ENCODE peak calls at places on chromosomes 2 and 18, in six cellular contexts. One of them, this sample, is unnamed.

GRCh38 chr2:166516712-166517303 is 22.8 kb upstream of the SCN7A start:
- DNase-seq in HCT116: no peak
- DNase-seq in PC-3: peak
- DNase-seq in neural progenitor cell: peak
- DNase-seq in SK-N-SH: peak
- DNase-seq in MM.1S: peak
- DNase-seq in this sample: peak

GRCh38 chr2:190837991-190838390 is 42.6 kb upstream of the GLS start:
- DNase-seq in HCT116: no peak
- DNase-seq in PC-3: no peak
- DNase-seq in neural progenitor cell: no peak
- DNase-seq in SK-N-SH: no peak
- DNase-seq in MM.1S: no peak
- DNase-seq in this sample: peak

GRCh38 chr2:180705551-180705950 is 274.9 kb upstream of the UBE2E3 start:
- DNase-seq in HCT116: no peak
- DNase-seq in PC-3: no peak
- DNase-seq in neural progenitor cell: no peak
- DNase-seq in SK-N-SH: no peak
- DNase-seq in MM.1S: no peak
- DNase-seq in this sample: peak

GRCh38 chr2:24111407-24111861 is 11.7 kb downstream of the PFN4 start:
- DNase-seq in HCT116: no peak
- DNase-seq in PC-3: peak
- DNase-seq in neural progenitor cell: no peak
- DNase-seq in SK-N-SH: no peak
- DNase-seq in MM.1S: no peak
- DNase-seq in this sample: peak

GRCh38 chr2:95700554-95700953 is 108.8 kb downstream of the TRIM43 start:
- DNase-seq in HCT116: no peak
- DNase-seq in PC-3: no peak
- DNase-seq in neural progenitor cell: no peak
- DNase-seq in SK-N-SH: no peak
- DNase-seq in MM.1S: no peak
- DNase-seq in this sample: no peak

GRCh38 chr2:64325852-64326577 is 127.9 kb upstream of the LGALSL start:
- DNase-seq in HCT116: no peak
- DNase-seq in PC-3: no peak
- DNase-seq in neural progenitor cell: no peak
- DNase-seq in SK-N-SH: no peak
- DNase-seq in MM.1S: peak
- DNase-seq in this sample: no peak

GRCh38 chr18:50282521-50283335 is 1.4 kb upstream of the MBD1 start:
- DNase-seq in HCT116: no peak
- DNase-seq in PC-3: no peak
- DNase-seq in neural progenitor cell: no peak
- DNase-seq in SK-N-SH: no peak
- DNase-seq in MM.1S: no peak
- DNase-seq in this sample: no peak

GRCh38 chr2:62199392-62200125 is 3.6 kb downstream of the B3GNT2 start:
- DNase-seq in HCT116: no peak
- DNase-seq in PC-3: no peak
- DNase-seq in neural progenitor cell: no peak
- DNase-seq in SK-N-SH: no peak
- DNase-seq in MM.1S: no peak
- DNase-seq in this sample: peak

GRCh38 chr2:10029875-10030223 is 13.5 kb upstream of the KLF11 start:
- DNase-seq in HCT116: no peak
- DNase-seq in PC-3: no peak
- DNase-seq in neural progenitor cell: no peak
- DNase-seq in SK-N-SH: no peak
- DNase-seq in MM.1S: no peak
- DNase-seq in this sample: no peak

GRCh38 chr2:201127570-201127969 is 11.6 kb downstream of the CFLAR start:
- DNase-seq in HCT116: no peak
- DNase-seq in PC-3: no peak
- DNase-seq in neural progenitor cell: no peak
- DNase-seq in SK-N-SH: no peak
- DNase-seq in MM.1S: peak
- DNase-seq in this sample: peak

GRCh38 chr2:228747478-228747877 is 523.6 kb downstream of the PID1 start:
- DNase-seq in HCT116: no peak
- DNase-seq in PC-3: peak
- DNase-seq in neural progenitor cell: no peak
- DNase-seq in SK-N-SH: no peak
- DNase-seq in MM.1S: no peak
- DNase-seq in this sample: no peak

GRCh38 chr2:28055325-28055970 is 164.9 kb downstream of the BABAM2 start:
- DNase-seq in HCT116: no peak
- DNase-seq in PC-3: peak
- DNase-seq in neural progenitor cell: no peak
- DNase-seq in SK-N-SH: no peak
- DNase-seq in MM.1S: no peak
- DNase-seq in this sample: peak

GRCh38 chr18:35888329-35888728 is 84.2 kb upstream of the RMP24 start:
- DNase-seq in HCT116: no peak
- DNase-seq in PC-3: no peak
- DNase-seq in neural progenitor cell: no peak
- DNase-seq in SK-N-SH: no peak
- DNase-seq in MM.1S: no peak
- DNase-seq in this sample: no peak

GRCh38 chr2:230360028-230360427 is 33.0 kb downstream of the SP140L start:
- DNase-seq in HCT116: no peak
- DNase-seq in PC-3: peak
- DNase-seq in neural progenitor cell: no peak
- DNase-seq in SK-N-SH: no peak
- DNase-seq in MM.1S: no peak
- DNase-seq in this sample: no peak

GRCh38 chr2:25215948-25216679 is 47.7 kb upstream of the POMC start:
- DNase-seq in HCT116: no peak
- DNase-seq in PC-3: no peak
- DNase-seq in neural progenitor cell: peak
- DNase-seq in SK-N-SH: peak
- DNase-seq in MM.1S: no peak
- DNase-seq in this sample: peak
- H3K9ac ChIP-seq in HCT116: no peak
- H3K9ac ChIP-seq in PC-3: no peak
- H3K9ac ChIP-seq in neural progenitor cell: no peak
- H3K9ac ChIP-seq in SK-N-SH: no peak
- H3K9ac ChIP-seq in MM.1S: no peak
- H3K9ac ChIP-seq in this sample: peak

GRCh38 chr2:15311926-15312325 is 249.2 kb downstream of the NBAS start:
- DNase-seq in HCT116: no peak
- DNase-seq in PC-3: no peak
- DNase-seq in neural progenitor cell: no peak
- DNase-seq in SK-N-SH: no peak
- DNase-seq in MM.1S: no peak
- DNase-seq in this sample: no peak
- TF ChIP-seq EZH2phosphoT487 in HCT116: no peak
- TF ChIP-seq EZH2phosphoT487 in PC-3: no peak
- TF ChIP-seq EZH2phosphoT487 in neural progenitor cell: no peak
- TF ChIP-seq EZH2phosphoT487 in SK-N-SH: no peak
- TF ChIP-seq EZH2phosphoT487 in MM.1S: no peak
- TF ChIP-seq EZH2phosphoT487 in this sample: no peak

DNA sequence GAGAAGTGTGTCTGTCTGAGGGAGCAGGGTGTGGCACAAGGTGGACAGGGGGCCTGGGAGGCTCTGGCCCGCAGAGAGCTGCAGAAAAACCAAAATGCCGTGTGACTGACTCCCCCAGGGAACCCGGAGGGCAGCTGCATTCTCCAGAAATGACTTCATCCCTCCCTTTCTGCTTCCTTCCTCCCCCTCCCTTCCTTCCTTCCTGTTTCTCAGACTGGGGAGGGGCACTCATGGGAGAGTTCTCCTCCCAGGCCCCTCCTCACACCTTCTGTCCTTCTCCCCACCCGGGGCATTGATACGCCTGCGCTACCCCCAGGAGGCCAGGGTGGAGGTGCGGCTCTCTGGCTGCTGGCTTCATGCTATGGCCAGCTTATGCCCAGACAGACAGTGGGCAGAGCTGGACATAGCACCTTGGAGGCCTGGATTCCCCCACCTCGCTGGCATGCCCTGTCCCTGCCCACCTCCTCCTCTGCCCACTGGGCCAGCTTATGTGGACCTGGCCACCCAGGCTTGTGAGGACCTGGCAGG is 8.2 kb upstream of the GPR17 start:
- DNase-seq in HCT116: peak
- DNase-seq in PC-3: peak
- DNase-seq in neural progenitor cell: peak
- DNase-seq in SK-N-SH: no peak
- DNase-seq in MM.1S: no peak
- DNase-seq in this sample: peak
- H3K27ac ChIP-seq in HCT116: no peak
- H3K27ac ChIP-seq in PC-3: peak
- H3K27ac ChIP-seq in neural progenitor cell: no peak
- H3K27ac ChIP-seq in SK-N-SH: no peak
- H3K27ac ChIP-seq in MM.1S: no peak
- H3K27ac ChIP-seq in this sample: peak

DNA sequence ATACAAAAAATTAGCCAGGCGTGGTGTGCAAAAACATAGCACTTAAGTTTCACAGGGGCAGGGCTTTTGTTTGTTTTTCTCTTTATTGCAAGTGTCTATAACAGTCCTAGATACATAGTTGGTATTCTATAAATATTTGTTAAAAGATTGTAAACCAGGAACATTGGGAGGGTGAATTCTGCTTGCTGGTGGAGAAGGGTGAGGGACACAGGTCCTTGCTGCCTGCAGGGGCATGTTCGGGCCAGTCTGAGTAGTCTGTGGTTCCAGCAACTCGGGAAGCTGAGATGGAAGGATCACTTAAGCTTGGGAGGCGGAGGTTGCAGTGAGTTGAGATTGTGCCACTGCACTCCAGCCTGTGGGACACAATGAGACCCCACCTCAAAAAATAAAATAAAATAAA is 53.0 kb downstream of the RPL37A start:
- DNase-seq in HCT116: no peak
- DNase-seq in PC-3: peak
- DNase-seq in neural progenitor cell: no peak
- DNase-seq in SK-N-SH: no peak
- DNase-seq in MM.1S: no peak
- DNase-seq in this sample: no peak
- H3K9ac ChIP-seq in HCT116: no peak
- H3K9ac ChIP-seq in PC-3: no peak
- H3K9ac ChIP-seq in neural progenitor cell: no peak
- H3K9ac ChIP-seq in SK-N-SH: peak
- H3K9ac ChIP-seq in MM.1S: no peak
- H3K9ac ChIP-seq in this sample: no peak

DNA sequence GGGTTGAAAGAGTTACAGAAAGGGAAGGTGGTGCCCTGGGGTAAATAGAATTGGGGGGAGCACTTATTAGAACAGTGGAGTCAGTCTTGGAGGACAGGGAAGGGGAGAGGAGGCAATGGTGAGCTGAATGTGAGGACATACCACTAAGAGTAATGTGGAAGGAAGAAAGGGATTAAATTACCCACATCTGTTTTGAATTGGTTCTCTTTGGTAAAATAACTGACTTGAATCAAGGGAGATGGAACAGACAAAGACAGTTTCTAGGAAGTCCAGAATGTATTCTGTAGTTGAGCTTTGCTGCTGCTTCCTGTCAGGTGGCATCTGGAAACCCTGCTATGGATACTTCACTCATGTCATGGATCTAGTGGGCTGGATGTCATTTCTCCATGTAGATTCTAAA is 6.7 kb downstream of the SETBP1 start:
- DNase-seq in HCT116: no peak
- DNase-seq in PC-3: no peak
- DNase-seq in neural progenitor cell: no peak
- DNase-seq in SK-N-SH: peak
- DNase-seq in MM.1S: no peak
- DNase-seq in this sample: no peak
- TF ChIP-seq EZH2phosphoT487 in HCT116: no peak
- TF ChIP-seq EZH2phosphoT487 in PC-3: no peak
- TF ChIP-seq EZH2phosphoT487 in neural progenitor cell: no peak
- TF ChIP-seq EZH2phosphoT487 in SK-N-SH: no peak
- TF ChIP-seq EZH2phosphoT487 in MM.1S: no peak
- TF ChIP-seq EZH2phosphoT487 in this sample: no peak

GRCh38 chr2:218861645-218862318 is 2.2 kb downstream of the WNT6 start:
- DNase-seq in HCT116: no peak
- DNase-seq in PC-3: no peak
- DNase-seq in neural progenitor cell: no peak
- DNase-seq in SK-N-SH: no peak
- DNase-seq in MM.1S: no peak
- DNase-seq in this sample: no peak

GRCh38 chr2:218859994-218860831 is 608 bp downstream of the WNT6 start:
- DNase-seq in HCT116: no peak
- DNase-seq in PC-3: no peak
- DNase-seq in neural progenitor cell: no peak
- DNase-seq in SK-N-SH: no peak
- DNase-seq in MM.1S: no peak
- DNase-seq in this sample: no peak

GRCh38 chr2:218860950-218861381 is 1.4 kb downstream of the WNT6 start:
- DNase-seq in HCT116: peak
- DNase-seq in PC-3: no peak
- DNase-seq in neural progenitor cell: peak
- DNase-seq in SK-N-SH: peak
- DNase-seq in MM.1S: no peak
- DNase-seq in this sample: no peak

GRCh38 chr2:218865396-218865795 is 5.8 kb downstream of the WNT6 start:
- DNase-seq in HCT116: no peak
- DNase-seq in PC-3: no peak
- DNase-seq in neural progenitor cell: no peak
- DNase-seq in SK-N-SH: peak
- DNase-seq in MM.1S: no peak
- DNase-seq in this sample: no peak

DNA sequence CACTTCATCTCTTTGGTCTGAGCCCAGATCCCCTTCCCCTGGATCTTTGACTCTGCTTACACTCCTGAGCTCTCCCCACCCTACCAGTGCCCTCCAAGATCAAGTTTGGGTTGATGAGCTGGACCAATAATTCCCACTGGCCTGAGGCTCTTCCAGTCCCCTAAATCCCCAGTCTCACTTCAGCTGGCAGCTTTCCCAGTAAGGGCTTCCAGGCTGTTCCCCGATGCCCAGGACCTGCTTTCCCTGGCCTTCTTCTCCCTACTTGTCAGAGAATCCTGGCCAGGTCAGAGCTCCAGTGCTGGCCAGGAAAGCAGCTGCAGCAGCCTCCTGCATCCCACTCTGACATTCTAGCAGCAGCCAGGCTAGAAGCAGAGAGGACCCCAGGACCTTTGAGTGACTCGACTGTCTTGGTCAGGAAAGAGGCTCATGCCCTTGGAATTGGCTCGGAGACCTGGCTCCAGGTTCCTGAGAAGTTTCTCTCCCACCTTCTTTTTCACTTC is 3.5 kb downstream of the WNT6 start:
- DNase-seq in HCT116: no peak
- DNase-seq in PC-3: no peak
- DNase-seq in neural progenitor cell: no peak
- DNase-seq in SK-N-SH: no peak
- DNase-seq in MM.1S: no peak
- DNase-seq in this sample: no peak
- H3K27ac ChIP-seq in HCT116: no peak
- H3K27ac ChIP-seq in PC-3: no peak
- H3K27ac ChIP-seq in neural progenitor cell: no peak
- H3K27ac ChIP-seq in SK-N-SH: no peak
- H3K27ac ChIP-seq in MM.1S: no peak
- H3K27ac ChIP-seq in this sample: no peak

GRCh38 chr2:32824415-32824814 is 122.3 kb upstream of the LTBP1 start:
- DNase-seq in HCT116: no peak
- DNase-seq in PC-3: no peak
- DNase-seq in neural progenitor cell: no peak
- DNase-seq in SK-N-SH: no peak
- DNase-seq in MM.1S: no peak
- DNase-seq in this sample: no peak
- H3K9ac ChIP-seq in HCT116: no peak
- H3K9ac ChIP-seq in PC-3: no peak
- H3K9ac ChIP-seq in neural progenitor cell: no peak
- H3K9ac ChIP-seq in SK-N-SH: no peak
- H3K9ac ChIP-seq in MM.1S: no peak
- H3K9ac ChIP-seq in this sample: no peak

GRCh38 chr2:43307973-43308372 is 81.6 kb upstream of the ZFP36L2 start:
- DNase-seq in HCT116: no peak
- DNase-seq in PC-3: no peak
- DNase-seq in neural progenitor cell: no peak
- DNase-seq in SK-N-SH: no peak
- DNase-seq in MM.1S: no peak
- DNase-seq in this sample: no peak
- TF ChIP-seq EZH2phosphoT487 in HCT116: no peak
- TF ChIP-seq EZH2phosphoT487 in PC-3: no peak
- TF ChIP-seq EZH2phosphoT487 in neural progenitor cell: no peak
- TF ChIP-seq EZH2phosphoT487 in SK-N-SH: no peak
- TF ChIP-seq EZH2phosphoT487 in MM.1S: no peak
- TF ChIP-seq EZH2phosphoT487 in this sample: no peak